ENCODE peak calls at places on chromosomes 2 and 18, in six cellular contexts. Q is heart right ventricle; A is cardiac muscle cell; G is activated naive CD4-positive, alpha-beta T cell; K is activated CD8-positive, alpha-beta memory T cell treated with anti-CD3 and anti-CD28 coated beads, Interleukin-2, amount 50 U/mL, for 4 hours; B is caudate nucleus. D is an unnamed sample.

GRCh38 chr2:217832115-217832514 is 170.7 kb downstream of the TNS1 start:
- DNase-seq in Q (no peak), A (no peak), G (no peak), K (no peak), B (no peak), D (no peak)

GRCh38 chr2:113198790-113199612 is 25.2 kb downstream of the PSD4 start:
- DNase-seq in Q (peak; percentile 63), A (peak; percentile 84), G (peak; percentile 73), K (peak; percentile 72), B (peak; percentile 64), D (peak; percentile 86)

GRCh38 chr2:79713131-79713785 is 200.4 kb downstream of the CTNNA2 start:
- DNase-seq in Q (no peak), A (no peak), G (no peak), K (no peak), B (no peak), D (no peak)

GRCh38 chr2:148259674-148260073 is 238.8 kb downstream of the MBD5 start:
- DNase-seq in Q (no peak), A (no peak), G (no peak), K (no peak), B (no peak), D (no peak)

GRCh38 chr2:35035883-35036282 is 1319.7 kb upstream of the CRIM1 start:
- DNase-seq in Q (no peak), A (peak; percentile 1), G (no peak), K (no peak), B (no peak), D (no peak)

GRCh38 chr2:166321076-166321475 is 54.7 kb downstream of the SCN9A start:
- DNase-seq in Q (no peak), A (no peak), G (no peak), K (no peak), B (no peak), D (no peak)

GRCh38 chr18:68417166-68417776 is 297.6 kb downstream of the TMX3 start:
- DNase-seq in Q (no peak), A (no peak), G (no peak), K (no peak), B (no peak), D (no peak)

GRCh38 chr2:46471-47345 is at the start of gene FAM110C:
- DNase-seq in Q (peak; percentile 26), A (peak; percentile 52), G (no peak), K (peak; percentile 58), B (no peak), D (no peak)

GRCh38 chr2:48070415-48070814 is 164.1 kb upstream of the FBXO11 start:
- DNase-seq in Q (no peak), A (no peak), G (no peak), K (no peak), B (no peak), D (no peak)

GRCh38 chr2:229679393-229680125 is 34.8 kb downstream of the DNER start:
- DNase-seq in Q (no peak), A (no peak), G (no peak), K (no peak), B (no peak), D (no peak)

GRCh38 chr2:96775160-96775559 is 14.5 kb downstream of the CNNM4 start:
- DNase-seq in Q (no peak), A (no peak), G (no peak), K (no peak), B (no peak), D (no peak)

GRCh38 chr2:230940476-230940815 is 15.4 kb upstream of the GPR55 start:
- DNase-seq in Q (no peak), A (no peak), G (no peak), K (no peak), B (no peak), D (no peak)

GRCh38 chr2:45177870-45178269 is 168.6 kb upstream of the SIX2 start:
- DNase-seq in Q (no peak), A (no peak), G (no peak), K (no peak), B (no peak), D (no peak)

GRCh38 chr18:79699653-79700052 is 20.1 kb downstream of the CTDP1 start:
- DNase-seq in Q (no peak), A (no peak), G (no peak), K (no peak), B (no peak), D (no peak)

GRCh38 chr2:44121899-44122298 is 46.8 kb upstream of the PPM1B start:
- DNase-seq in Q (no peak), A (no peak), G (no peak), K (no peak), B (no peak), D (no peak)

GRCh38 chr2:85920810-85921545 is 32.2 kb upstream of the ST3GAL5 start:
- DNase-seq in Q (peak; percentile 36), A (no peak), G (no peak), K (no peak), B (no peak), D (no peak)

GRCh38 chr18:5543036-5543671 is 643 bp downstream of the EPB41L3 start:
- DNase-seq in Q (no peak), A (peak; percentile 69), G (no peak), K (no peak), B (no peak), D (peak; percentile 21)

GRCh38 chr2:168951871-168952270 is 50.8 kb downstream of the G6PC2 start:
- DNase-seq in Q (no peak), A (no peak), G (no peak), K (no peak), B (no peak), D (no peak)

GRCh38 chr18:44536041-44536440 is 144.6 kb upstream of the SETBP1 start:
- DNase-seq in Q (no peak), A (no peak), G (no peak), K (no peak), B (no peak), D (no peak)

GRCh38 chr2:219702796-219703545 is 75.5 kb downstream of the SLC4A3 start:
- DNase-seq in Q (no peak), A (no peak), G (no peak), K (no peak), B (no peak), D (no peak)

D was measured in neural crest cell.